ENCODE peak calls at places on chromosomes 13 and 19, in four cellular contexts. One of them, this sample, is unnamed.

GRCh38 chr19:17718988-17719711 is at the start of gene MAP1S:
- DNase-seq in T-helper 1 cell: peak; percentile 52
- DNase-seq in lower lobe of right lung: peak; percentile 75
- DNase-seq in HS-5: no peak
- DNase-seq in this sample: peak; percentile 47

GRCh38 chr13:110400786-110401533 is 93.9 kb downstream of the COL4A2 start:
- DNase-seq in T-helper 1 cell: no peak
- DNase-seq in lower lobe of right lung: no peak
- DNase-seq in HS-5: no peak
- DNase-seq in this sample: no peak

GRCh38 chr13:59533561-59534337 is 630.0 kb downstream of the DIAPH3 start:
- DNase-seq in T-helper 1 cell: no peak
- DNase-seq in HS-5: peak; percentile 8
- DNase-seq in lower lobe of right lung: no peak
- DNase-seq in this sample: peak; percentile 85

GRCh38 chr19:44968118-44968517 is 12.9 kb downstream of the CLPTM1 start:
- DNase-seq in HS-5: no peak
- DNase-seq in T-helper 1 cell: no peak
- DNase-seq in lower lobe of right lung: no peak
- DNase-seq in this sample: no peak

GRCh38 chr13:26377038-26377437 is 123.1 kb downstream of the CDK8 start:
- DNase-seq in HS-5: no peak
- DNase-seq in lower lobe of right lung: no peak
- DNase-seq in T-helper 1 cell: no peak
- DNase-seq in this sample: peak; percentile 44

GRCh38 chr13:60152904-60153303 is 10.8 kb downstream of the DIAPH3 start:
- DNase-seq in HS-5: no peak
- DNase-seq in T-helper 1 cell: no peak
- DNase-seq in lower lobe of right lung: no peak
- DNase-seq in this sample: no peak

GRCh38 chr19:46944918-46945628 is 74.6 kb upstream of the NPAS1 start:
- DNase-seq in HS-5: no peak
- DNase-seq in lower lobe of right lung: peak; percentile 51
- DNase-seq in T-helper 1 cell: no peak
- DNase-seq in this sample: no peak

GRCh38 chr13:46622918-46623256 is 69.9 kb downstream of the LRCH1 start:
- DNase-seq in T-helper 1 cell: no peak
- DNase-seq in HS-5: no peak
- DNase-seq in lower lobe of right lung: no peak
- DNase-seq in this sample: peak; percentile 25

GRCh38 chr13:98648676-98649075 is 71.8 kb upstream of the STK24 start:
- DNase-seq in T-helper 1 cell: no peak
- DNase-seq in HS-5: no peak
- DNase-seq in lower lobe of right lung: no peak
- DNase-seq in this sample: peak; percentile 33

GRCh38 chr19:6963937-6964336 is 57.3 kb downstream of the MBD3L2B start:
- DNase-seq in lower lobe of right lung: no peak
- DNase-seq in HS-5: no peak
- DNase-seq in T-helper 1 cell: peak; percentile 28
- DNase-seq in this sample: peak; percentile 31

GRCh38 chr19:13153627-13154240 is 3.5 kb downstream of the IER2 start:
- DNase-seq in T-helper 1 cell: no peak
- DNase-seq in HS-5: no peak
- DNase-seq in lower lobe of right lung: no peak
- DNase-seq in this sample: peak; percentile 35

GRCh38 chr19:15869873-15870272 is 28.0 kb downstream of the CYP4F2 start:
- DNase-seq in HS-5: no peak
- DNase-seq in T-helper 1 cell: no peak
- DNase-seq in lower lobe of right lung: no peak
- DNase-seq in this sample: no peak

GRCh38 chr13:100108913-100109507 is 20.1 kb downstream of the PCCA start:
- DNase-seq in HS-5: no peak
- DNase-seq in lower lobe of right lung: no peak
- DNase-seq in T-helper 1 cell: no peak
- DNase-seq in this sample: no peak

GRCh38 chr19:3186377-3186688 is 603 bp downstream of the NCLN start:
- DNase-seq in lower lobe of right lung: no peak
- DNase-seq in HS-5: no peak
- DNase-seq in T-helper 1 cell: no peak
- DNase-seq in this sample: no peak

GRCh38 chr19:595326-596262 is 5.9 kb downstream of the HCN2 start:
- DNase-seq in HS-5: no peak
- DNase-seq in lower lobe of right lung: no peak
- DNase-seq in T-helper 1 cell: no peak
- DNase-seq in this sample: no peak

GRCh38 chr19:5693195-5694166 is 3.4 kb downstream of the RPL36 start:
- DNase-seq in HS-5: no peak
- DNase-seq in T-helper 1 cell: no peak
- DNase-seq in lower lobe of right lung: peak; percentile 44
- DNase-seq in this sample: no peak

GRCh38 chr13:43782686-43783085 is 4.1 kb downstream of the ENOX1 start:
- DNase-seq in lower lobe of right lung: no peak
- DNase-seq in HS-5: no peak
- DNase-seq in T-helper 1 cell: no peak
- DNase-seq in this sample: no peak

GRCh38 chr19:45340899-45341453 is 426 bp downstream of the KLC3 start:
- DNase-seq in HS-5: no peak
- DNase-seq in T-helper 1 cell: no peak
- DNase-seq in lower lobe of right lung: no peak
- DNase-seq in this sample: no peak

GRCh38 chr13:63643543-63643942 is 2227.9 kb upstream of the PCDH20 start:
- DNase-seq in HS-5: no peak
- DNase-seq in T-helper 1 cell: no peak
- DNase-seq in lower lobe of right lung: no peak
- DNase-seq in this sample: no peak

GRCh38 chr19:23787106-23787505 is 28.4 kb upstream of the ZNF681 start:
- DNase-seq in T-helper 1 cell: no peak
- DNase-seq in HS-5: peak; percentile 13
- DNase-seq in lower lobe of right lung: no peak
- DNase-seq in this sample: peak; percentile 61

GRCh38 chr19:58509731-58510083 is 2.1 kb downstream of the SLC27A5 start:
- DNase-seq in lower lobe of right lung: no peak
- DNase-seq in HS-5: no peak
- DNase-seq in T-helper 1 cell: no peak
- DNase-seq in this sample: no peak

GRCh38 chr13:32039056-32039455 is 7.5 kb downstream of the FRY start:
- DNase-seq in lower lobe of right lung: no peak
- DNase-seq in HS-5: no peak
- DNase-seq in T-helper 1 cell: no peak
- DNase-seq in this sample: no peak

GRCh38 chr19:46946611-46947238 is 72.9 kb upstream of the NPAS1 start:
- DNase-seq in T-helper 1 cell: no peak
- DNase-seq in lower lobe of right lung: no peak
- DNase-seq in HS-5: no peak
- DNase-seq in this sample: no peak

GRCh38 chr13:51234676-51235075 is 12.5 kb downstream of the FAM124A start:
- DNase-seq in lower lobe of right lung: no peak
- DNase-seq in T-helper 1 cell: no peak
- DNase-seq in HS-5: no peak
- DNase-seq in this sample: no peak

GRCh38 chr13:27927444-27928352 is 7.9 kb downstream of the PDX1 start:
- DNase-seq in T-helper 1 cell: no peak
- DNase-seq in lower lobe of right lung: no peak
- DNase-seq in HS-5: no peak
- DNase-seq in this sample: no peak

GRCh38 chr13:62320129-62320724 is 904.6 kb upstream of the PCDH20 start:
- DNase-seq in lower lobe of right lung: no peak
- DNase-seq in HS-5: peak; percentile 11
- DNase-seq in T-helper 1 cell: no peak
- DNase-seq in this sample: peak; percentile 49

GRCh38 chr13:18954254-18954653 is 227.4 kb downstream of the TUBA3C start:
- DNase-seq in T-helper 1 cell: no peak
- DNase-seq in HS-5: no peak
- DNase-seq in lower lobe of right lung: no peak
- DNase-seq in this sample: no peak

GRCh38 chr13:99040536-99041141 is 62.8 kb upstream of the DOCK9 start:
- DNase-seq in HS-5: no peak
- DNase-seq in T-helper 1 cell: no peak
- DNase-seq in lower lobe of right lung: no peak
- DNase-seq in this sample: peak; percentile 71

This sample was measured in PC-3.